ENCODE peak calls at places on chromosomes 7 and 10, in six cellular contexts. One of them, this sample, is unnamed.

GRCh38 chr10:125128397-125129075 is 31.8 kb downstream of the CTBP2 start:
- DNase-seq in astrocyte: no peak
- DNase-seq in spleen: peak; percentile 30
- DNase-seq in thoracic aorta: no peak
- DNase-seq in fibroblast of lung: no peak
- DNase-seq in brain microvascular endothelial cell: no peak
- DNase-seq in this sample: no peak

GRCh38 chr10:98028168-98028770 is 2.2 kb downstream of the CRTAC1 start:
- DNase-seq in astrocyte: no peak
- DNase-seq in spleen: no peak
- DNase-seq in thoracic aorta: no peak
- DNase-seq in fibroblast of lung: peak; percentile 7
- DNase-seq in brain microvascular endothelial cell: no peak
- DNase-seq in this sample: no peak

GRCh38 chr10:130246113-130246512 is 109.9 kb downstream of the GLRX3 start:
- DNase-seq in astrocyte: no peak
- DNase-seq in spleen: no peak
- DNase-seq in thoracic aorta: no peak
- DNase-seq in fibroblast of lung: no peak
- DNase-seq in brain microvascular endothelial cell: no peak
- DNase-seq in this sample: no peak

GRCh38 chr7:107728276-107728675 is 15.7 kb upstream of the CBLL1 start:
- DNase-seq in astrocyte: no peak
- DNase-seq in spleen: no peak
- DNase-seq in thoracic aorta: no peak
- DNase-seq in fibroblast of lung: no peak
- DNase-seq in brain microvascular endothelial cell: no peak
- DNase-seq in this sample: no peak

GRCh38 chr10:120997313-120998102 is 146.3 kb downstream of the WDR11 start:
- DNase-seq in astrocyte: no peak
- DNase-seq in spleen: no peak
- DNase-seq in thoracic aorta: no peak
- DNase-seq in fibroblast of lung: no peak
- DNase-seq in brain microvascular endothelial cell: no peak
- DNase-seq in this sample: no peak

GRCh38 chr7:4650471-4651047 is 31.5 kb upstream of the FOXK1 start:
- DNase-seq in astrocyte: peak; percentile 34
- DNase-seq in spleen: no peak
- DNase-seq in thoracic aorta: no peak
- DNase-seq in fibroblast of lung: peak; percentile 60
- DNase-seq in brain microvascular endothelial cell: no peak
- DNase-seq in this sample: no peak

GRCh38 chr7:27129729-27130539 is 623 bp downstream of the HOXA4 start:
- DNase-seq in astrocyte: no peak
- DNase-seq in spleen: no peak
- DNase-seq in thoracic aorta: no peak
- DNase-seq in fibroblast of lung: peak; percentile 29
- DNase-seq in brain microvascular endothelial cell: no peak
- DNase-seq in this sample: peak; percentile 22

GRCh38 chr10:77574436-77574835 is 63.2 kb downstream of the KCNMA1 start:
- DNase-seq in astrocyte: no peak
- DNase-seq in spleen: no peak
- DNase-seq in thoracic aorta: no peak
- DNase-seq in fibroblast of lung: no peak
- DNase-seq in brain microvascular endothelial cell: no peak
- DNase-seq in this sample: no peak

GRCh38 chr7:7639847-7640220 is 718 bp upstream of the UMAD1 start:
- DNase-seq in astrocyte: peak; percentile 23
- DNase-seq in spleen: no peak
- DNase-seq in thoracic aorta: no peak
- DNase-seq in fibroblast of lung: peak; percentile 43
- DNase-seq in brain microvascular endothelial cell: peak; percentile 3
- DNase-seq in this sample: no peak

GRCh38 chr10:98312816-98313215 is 44.8 kb upstream of the LOXL4 start:
- DNase-seq in astrocyte: no peak
- DNase-seq in spleen: no peak
- DNase-seq in thoracic aorta: no peak
- DNase-seq in fibroblast of lung: peak; percentile 42
- DNase-seq in brain microvascular endothelial cell: no peak
- DNase-seq in this sample: no peak

GRCh38 chr7:47786557-47787248 is 161.6 kb downstream of the PKD1L1 start:
- DNase-seq in astrocyte: peak; percentile 100
- DNase-seq in spleen: no peak
- DNase-seq in thoracic aorta: peak; percentile 52
- DNase-seq in fibroblast of lung: peak; percentile 100
- DNase-seq in brain microvascular endothelial cell: peak; percentile 97
- DNase-seq in this sample: peak; percentile 32

GRCh38 chr7:10756981-10757380 is 216.7 kb upstream of the PHF14 start:
- DNase-seq in astrocyte: no peak
- DNase-seq in spleen: no peak
- DNase-seq in thoracic aorta: no peak
- DNase-seq in fibroblast of lung: no peak
- DNase-seq in brain microvascular endothelial cell: no peak
- DNase-seq in this sample: no peak

GRCh38 chr10:131975796-131976195 is 5.9 kb downstream of the BNIP3 start:
- DNase-seq in astrocyte: no peak
- DNase-seq in spleen: peak; percentile 43
- DNase-seq in thoracic aorta: no peak
- DNase-seq in fibroblast of lung: no peak
- DNase-seq in brain microvascular endothelial cell: no peak
- DNase-seq in this sample: no peak

GRCh38 chr7:105230486-105230885 is 158.2 kb downstream of the SRPK2 start:
- DNase-seq in astrocyte: no peak
- DNase-seq in spleen: no peak
- DNase-seq in thoracic aorta: no peak
- DNase-seq in fibroblast of lung: no peak
- DNase-seq in brain microvascular endothelial cell: no peak
- DNase-seq in this sample: no peak

GRCh38 chr10:123109466-123109865 is 26.3 kb upstream of the HMX3 start:
- DNase-seq in astrocyte: no peak
- DNase-seq in spleen: no peak
- DNase-seq in thoracic aorta: no peak
- DNase-seq in fibroblast of lung: no peak
- DNase-seq in brain microvascular endothelial cell: no peak
- DNase-seq in this sample: no peak

GRCh38 chr10:121675344-121675743 is 77.1 kb upstream of the FGFR2 start:
- DNase-seq in astrocyte: no peak
- DNase-seq in spleen: no peak
- DNase-seq in thoracic aorta: no peak
- DNase-seq in fibroblast of lung: no peak
- DNase-seq in brain microvascular endothelial cell: no peak
- DNase-seq in this sample: no peak

GRCh38 chr10:15201589-15202300 is 33.3 kb upstream of the NMT2 start:
- DNase-seq in astrocyte: peak; percentile 73
- DNase-seq in spleen: no peak
- DNase-seq in thoracic aorta: no peak
- DNase-seq in fibroblast of lung: peak; percentile 80
- DNase-seq in brain microvascular endothelial cell: peak; percentile 47
- DNase-seq in this sample: no peak

GRCh38 chr7:75565129-75565528 is 73.0 kb downstream of the SPDYE5 start:
- DNase-seq in astrocyte: peak; percentile 95
- DNase-seq in spleen: no peak
- DNase-seq in thoracic aorta: no peak
- DNase-seq in fibroblast of lung: peak; percentile 96
- DNase-seq in brain microvascular endothelial cell: peak; percentile 90
- DNase-seq in this sample: no peak

GRCh38 chr7:149624006-149624405 is 126.4 kb upstream of the ZNF746 start:
- DNase-seq in astrocyte: no peak
- DNase-seq in spleen: no peak
- DNase-seq in thoracic aorta: no peak
- DNase-seq in fibroblast of lung: peak; percentile 25
- DNase-seq in brain microvascular endothelial cell: peak; percentile 5
- DNase-seq in this sample: no peak

GRCh38 chr10:6059506-6059905 is 2.7 kb downstream of the IL2RA start:
- DNase-seq in astrocyte: no peak
- DNase-seq in spleen: no peak
- DNase-seq in thoracic aorta: no peak
- DNase-seq in fibroblast of lung: no peak
- DNase-seq in brain microvascular endothelial cell: no peak
- DNase-seq in this sample: no peak

GRCh38 chr7:754531-755420 is 27.7 kb upstream of the PRKAR1B start:
- DNase-seq in astrocyte: no peak
- DNase-seq in spleen: peak; percentile 63
- DNase-seq in thoracic aorta: no peak
- DNase-seq in fibroblast of lung: no peak
- DNase-seq in brain microvascular endothelial cell: no peak
- DNase-seq in this sample: no peak

GRCh38 chr10:115957010-115957395 is 316.0 kb downstream of the GFRA1 start:
- DNase-seq in astrocyte: no peak
- DNase-seq in spleen: no peak
- DNase-seq in thoracic aorta: no peak
- DNase-seq in fibroblast of lung: no peak
- DNase-seq in brain microvascular endothelial cell: no peak
- DNase-seq in this sample: no peak

GRCh38 chr10:91296471-91296870 is 76.0 kb downstream of the PCGF5 start:
- DNase-seq in astrocyte: no peak
- DNase-seq in spleen: no peak
- DNase-seq in thoracic aorta: no peak
- DNase-seq in fibroblast of lung: peak; percentile 29
- DNase-seq in brain microvascular endothelial cell: no peak
- DNase-seq in this sample: no peak

GRCh38 chr10:58994226-58995057 is 182.0 kb upstream of the PHYHIPL start:
- DNase-seq in astrocyte: no peak
- DNase-seq in spleen: no peak
- DNase-seq in thoracic aorta: no peak
- DNase-seq in fibroblast of lung: peak; percentile 20
- DNase-seq in brain microvascular endothelial cell: no peak
- DNase-seq in this sample: no peak

GRCh38 chr10:11573497-11573896 is 38.0 kb downstream of the USP6NL start:
- DNase-seq in astrocyte: peak; percentile 23
- DNase-seq in spleen: no peak
- DNase-seq in thoracic aorta: no peak
- DNase-seq in fibroblast of lung: peak; percentile 45
- DNase-seq in brain microvascular endothelial cell: peak; percentile 5
- DNase-seq in this sample: no peak

GRCh38 chr10:52883996-52884871 is 111.7 kb upstream of the MBL2 start:
- DNase-seq in astrocyte: peak; percentile 52
- DNase-seq in spleen: no peak
- DNase-seq in thoracic aorta: no peak
- DNase-seq in fibroblast of lung: peak; percentile 65
- DNase-seq in brain microvascular endothelial cell: peak; percentile 71
- DNase-seq in this sample: no peak

GRCh38 chr7:100586266-100587025 is at the start of gene FBXO24:
- DNase-seq in astrocyte: peak; percentile 100
- DNase-seq in spleen: peak; percentile 99
- DNase-seq in thoracic aorta: peak; percentile 96
- DNase-seq in fibroblast of lung: peak; percentile 100
- DNase-seq in brain microvascular endothelial cell: peak; percentile 100
- DNase-seq in this sample: peak; percentile 96

GRCh38 chr7:44396931-44397525 is 71.6 kb upstream of the CAMK2B start:
- DNase-seq in astrocyte: no peak
- DNase-seq in spleen: no peak
- DNase-seq in thoracic aorta: no peak
- DNase-seq in fibroblast of lung: no peak
- DNase-seq in brain microvascular endothelial cell: no peak
- DNase-seq in this sample: no peak

GRCh38 chr10:74787457-74787856 is 38.9 kb upstream of the KAT6B start:
- DNase-seq in astrocyte: no peak
- DNase-seq in spleen: no peak
- DNase-seq in thoracic aorta: no peak
- DNase-seq in fibroblast of lung: no peak
- DNase-seq in brain microvascular endothelial cell: no peak
- DNase-seq in this sample: no peak

GRCh38 chr10:82148764-82149163 is 273.8 kb downstream of the NRG3 start:
- DNase-seq in astrocyte: no peak
- DNase-seq in spleen: no peak
- DNase-seq in thoracic aorta: no peak
- DNase-seq in fibroblast of lung: no peak
- DNase-seq in brain microvascular endothelial cell: no peak
- DNase-seq in this sample: no peak

GRCh38 chr10:82150123-82150900 is 275.3 kb downstream of the NRG3 start:
- DNase-seq in astrocyte: no peak
- DNase-seq in spleen: no peak
- DNase-seq in thoracic aorta: no peak
- DNase-seq in fibroblast of lung: peak; percentile 1
- DNase-seq in brain microvascular endothelial cell: no peak
- DNase-seq in this sample: no peak
- TF ChIP-seq CTCF in astrocyte: no peak
- TF ChIP-seq CTCF in spleen: no peak
- TF ChIP-seq CTCF in thoracic aorta: no peak
- TF ChIP-seq CTCF in fibroblast of lung: no peak
- TF ChIP-seq CTCF in brain microvascular endothelial cell: no peak
- TF ChIP-seq CTCF in this sample: no peak

GRCh38 chr10:102540023-102540422 is 36.3 kb downstream of the SUFU start:
- DNase-seq in astrocyte: no peak
- DNase-seq in spleen: no peak
- DNase-seq in thoracic aorta: no peak
- DNase-seq in fibroblast of lung: no peak
- DNase-seq in brain microvascular endothelial cell: peak; percentile 23
- DNase-seq in this sample: no peak
- TF ChIP-seq CTCF in astrocyte: peak; percentile 47
- TF ChIP-seq CTCF in spleen: no peak
- TF ChIP-seq CTCF in thoracic aorta: peak; percentile 27
- TF ChIP-seq CTCF in fibroblast of lung: no peak
- TF ChIP-seq CTCF in brain microvascular endothelial cell: peak; percentile 70
- TF ChIP-seq CTCF in this sample: no peak

GRCh38 chr10:101303087-101303753 is 50.7 kb upstream of the BTRC start:
- DNase-seq in astrocyte: peak; percentile 14
- DNase-seq in spleen: no peak
- DNase-seq in thoracic aorta: no peak
- DNase-seq in fibroblast of lung: peak; percentile 47
- DNase-seq in brain microvascular endothelial cell: no peak
- DNase-seq in this sample: no peak
- TF ChIP-seq CTCF in astrocyte: no peak
- TF ChIP-seq CTCF in spleen: no peak
- TF ChIP-seq CTCF in thoracic aorta: no peak
- TF ChIP-seq CTCF in fibroblast of lung: no peak
- TF ChIP-seq CTCF in brain microvascular endothelial cell: no peak
- TF ChIP-seq CTCF in this sample: no peak

DNA sequence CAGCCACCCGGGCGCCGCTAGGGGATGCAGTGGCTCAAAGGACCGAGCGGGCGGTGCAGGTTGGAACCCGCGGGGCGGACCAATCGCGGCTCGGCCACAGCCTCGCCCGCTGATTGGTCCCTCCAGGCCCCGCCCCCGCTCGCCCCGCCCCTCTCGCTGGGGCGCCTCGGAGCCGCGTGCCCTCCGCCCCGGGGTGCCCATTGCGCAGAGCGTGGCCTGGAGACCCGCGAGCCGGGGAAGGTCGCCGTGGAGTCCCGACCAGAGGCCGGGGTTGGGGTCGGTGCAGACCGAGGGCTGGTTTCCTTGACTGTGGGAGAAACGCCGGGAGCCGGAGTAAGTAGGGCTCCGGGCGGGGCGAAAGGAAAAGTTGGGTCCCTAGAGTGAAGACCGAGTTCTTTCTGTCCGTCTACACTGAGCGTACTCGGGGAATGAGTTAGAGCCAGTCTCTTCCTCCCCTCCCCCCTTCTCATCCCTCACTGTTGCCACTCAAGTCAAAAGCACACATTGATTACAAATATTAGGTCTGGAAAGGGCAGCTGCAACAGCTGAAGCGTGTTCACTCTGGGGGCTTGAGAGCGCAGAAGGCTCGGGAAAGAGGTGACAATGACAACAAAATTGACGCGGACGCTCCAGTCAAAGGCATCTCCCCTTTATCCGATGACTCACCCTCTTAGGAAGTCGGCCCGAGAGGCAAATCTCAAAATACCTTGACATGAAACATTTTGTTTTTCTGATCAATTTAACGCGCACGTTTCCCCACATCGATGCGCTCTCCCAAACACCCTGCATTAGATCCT is 844 bp upstream of the GATA3 start:
- DNase-seq in astrocyte: peak; percentile 59
- DNase-seq in spleen: peak; percentile 94
- DNase-seq in thoracic aorta: no peak
- DNase-seq in fibroblast of lung: peak; percentile 77
- DNase-seq in brain microvascular endothelial cell: peak; percentile 34
- DNase-seq in this sample: peak; percentile 50
- TF ChIP-seq CTCF in astrocyte: no peak
- TF ChIP-seq CTCF in spleen: no peak
- TF ChIP-seq CTCF in thoracic aorta: peak; percentile 61
- TF ChIP-seq CTCF in fibroblast of lung: no peak
- TF ChIP-seq CTCF in brain microvascular endothelial cell: peak; percentile 70
- TF ChIP-seq CTCF in this sample: peak; percentile 63